ENCODE peak calls at places on chromosomes 13 and 19, in five cellular contexts. U is vagina, V is right lobe of liver, J is tibial nerve, I is caudate nucleus. M is an unnamed sample.

GRCh38 chr13:112158961-112159360 is 92.0 kb downstream of the SOX1 start:
- DNase-seq in U (no peak), V (no peak), J (no peak), I (no peak), M (no peak)

GRCh38 chr19:15936173-15936572 is 1.8 kb upstream of the CYP4F11 start:
- DNase-seq in U (no peak), V (no peak), J (no peak), I (no peak), M (no peak)

GRCh38 chr19:46413262-46414031 is at the start of gene CCDC8:
- DNase-seq in U (no peak), V (no peak), J (peak), I (no peak), M (peak)

GRCh38 chr19:46955114-46955812 is 64.4 kb upstream of the NPAS1 start:
- DNase-seq in U (no peak), V (no peak), J (no peak), I (no peak), M (no peak)

GRCh38 chr13:26923824-26924605 is 163.4 kb upstream of the GPR12 start:
- DNase-seq in U (no peak), V (no peak), J (no peak), I (no peak), M (no peak)

GRCh38 chr19:39908803-39909202 is 25.6 kb downstream of the FCGBP start:
- DNase-seq in U (peak), V (no peak), J (no peak), I (no peak), M (no peak)

GRCh38 chr13:36030670-36031331 is 100.4 kb downstream of the DCLK1 start:
- DNase-seq in U (no peak), V (no peak), J (no peak), I (no peak), M (no peak)

GRCh38 chr19:41597600-41598041 is 21.7 kb downstream of the CEACAM21 start:
- DNase-seq in U (peak), V (peak), J (peak), I (no peak), M (no peak)

GRCh38 chr19:18972301-18972831 is 31.3 kb upstream of the HOMER3 start:
- DNase-seq in U (no peak), V (no peak), J (no peak), I (no peak), M (no peak)

GRCh38 chr19:41323430-41324125 is 13.6 kb downstream of the CCDC97 start:
- DNase-seq in U (no peak), V (peak), J (peak), I (no peak), M (peak)

GRCh38 chr19:18612772-18613588 is at the start of gene TMEM59L:
- DNase-seq in U (no peak), V (no peak), J (no peak), I (peak), M (no peak)

GRCh38 chr19:3982701-3983541 is 2.3 kb downstream of the EEF2 start:
- DNase-seq in U (no peak), V (peak), J (no peak), I (no peak), M (no peak)

GRCh38 chr19:2051771-2052704 is 994 bp upstream of the MKNK2 start:
- DNase-seq in U (no peak), V (peak), J (no peak), I (no peak), M (no peak)

GRCh38 chr19:17647071-17648020 is 40.8 kb downstream of the UNC13A start:
- DNase-seq in U (no peak), V (no peak), J (no peak), I (no peak), M (no peak)

GRCh38 chr13:50417597-50417996 is 402.4 kb downstream of the KCNRG start:
- DNase-seq in U (no peak), V (no peak), J (no peak), I (no peak), M (no peak)

GRCh38 chr19:48487944-48488343 is 18.8 kb downstream of the CYTH2 start:
- DNase-seq in U (no peak), V (no peak), J (no peak), I (no peak), M (no peak)

GRCh38 chr19:55232284-55232597 is 3.7 kb upstream of the TMEM86B start:
- DNase-seq in U (no peak), V (no peak), J (no peak), I (no peak), M (no peak)

GRCh38 chr19:53865918-53866696 is 1.6 kb upstream of the MYADM start:
- DNase-seq in U (no peak), V (no peak), J (peak), I (peak), M (peak)

GRCh38 chr13:113973218-113974164 is at the start of gene C13orf46:
- DNase-seq in U (no peak), V (peak), J (no peak), I (no peak), M (no peak)
- H3K27ac ChIP-seq in U (no peak), V (no peak), J (no peak), I (no peak), M (no peak)

GRCh38 chr13:37906880-37907279 is 37.3 kb upstream of the TRPC4 start:
- DNase-seq in U (no peak), V (no peak), J (no peak), I (no peak), M (no peak)

GRCh38 chr13:37910790-37911189 is 41.2 kb upstream of the TRPC4 start:
- DNase-seq in U (no peak), V (no peak), J (no peak), I (no peak), M (no peak)

GRCh38 chr13:37899753-37900152 is 30.2 kb upstream of the TRPC4 start:
- DNase-seq in U (no peak), V (no peak), J (no peak), I (no peak), M (no peak)

GRCh38 chr13:37905736-37906135 is 36.2 kb upstream of the TRPC4 start:
- DNase-seq in U (no peak), V (no peak), J (no peak), I (no peak), M (no peak)
- H3K27ac ChIP-seq in U (no peak), V (no peak), J (no peak), I (no peak), M (no peak)

DNA sequence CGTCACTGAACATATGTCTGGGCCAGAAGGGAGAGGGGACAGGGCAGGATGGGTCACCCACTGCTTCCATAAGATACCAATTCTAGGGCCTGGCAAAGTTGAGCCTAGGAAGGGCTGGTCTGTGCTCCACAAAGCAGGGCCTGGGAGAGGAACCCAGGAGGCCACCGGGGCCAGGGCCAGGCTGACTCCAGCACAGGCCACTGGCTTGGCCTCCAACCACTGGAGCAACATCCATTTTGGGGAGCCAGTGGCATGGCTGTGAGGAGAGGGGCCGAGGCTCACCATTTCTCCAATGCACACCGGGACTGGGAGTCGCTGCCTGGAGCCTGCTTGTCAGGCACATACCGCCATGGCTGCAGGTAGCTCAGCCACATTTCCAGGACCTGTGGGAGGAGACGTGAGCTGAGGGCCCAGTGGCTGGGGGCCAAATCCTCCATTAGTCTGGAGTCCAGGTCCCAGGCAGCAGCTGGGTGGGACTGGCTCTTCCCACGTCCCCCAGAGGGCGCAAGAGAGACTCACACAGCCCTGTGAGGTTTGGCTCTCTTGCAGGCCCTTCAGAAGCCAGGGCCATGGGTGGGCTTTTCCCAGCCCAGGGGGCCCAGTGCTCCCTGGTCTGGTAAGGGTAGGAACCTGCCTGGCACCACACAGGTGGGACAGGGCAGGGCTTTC is 27.7 kb downstream of the TUBA3C start:
- DNase-seq in U (no peak), V (no peak), J (no peak), I (no peak), M (no peak)
- H3K27ac ChIP-seq in U (no peak), V (no peak), J (no peak), I (no peak), M (no peak)

GRCh38 chr13:96299235-96299634 is 209.3 kb downstream of the HS6ST3 start:
- DNase-seq in U (no peak), V (no peak), J (no peak), I (no peak), M (no peak)

GRCh38 chr13:96297360-96297759 is 207.5 kb downstream of the HS6ST3 start:
- DNase-seq in U (no peak), V (no peak), J (no peak), I (no peak), M (no peak)

DNA sequence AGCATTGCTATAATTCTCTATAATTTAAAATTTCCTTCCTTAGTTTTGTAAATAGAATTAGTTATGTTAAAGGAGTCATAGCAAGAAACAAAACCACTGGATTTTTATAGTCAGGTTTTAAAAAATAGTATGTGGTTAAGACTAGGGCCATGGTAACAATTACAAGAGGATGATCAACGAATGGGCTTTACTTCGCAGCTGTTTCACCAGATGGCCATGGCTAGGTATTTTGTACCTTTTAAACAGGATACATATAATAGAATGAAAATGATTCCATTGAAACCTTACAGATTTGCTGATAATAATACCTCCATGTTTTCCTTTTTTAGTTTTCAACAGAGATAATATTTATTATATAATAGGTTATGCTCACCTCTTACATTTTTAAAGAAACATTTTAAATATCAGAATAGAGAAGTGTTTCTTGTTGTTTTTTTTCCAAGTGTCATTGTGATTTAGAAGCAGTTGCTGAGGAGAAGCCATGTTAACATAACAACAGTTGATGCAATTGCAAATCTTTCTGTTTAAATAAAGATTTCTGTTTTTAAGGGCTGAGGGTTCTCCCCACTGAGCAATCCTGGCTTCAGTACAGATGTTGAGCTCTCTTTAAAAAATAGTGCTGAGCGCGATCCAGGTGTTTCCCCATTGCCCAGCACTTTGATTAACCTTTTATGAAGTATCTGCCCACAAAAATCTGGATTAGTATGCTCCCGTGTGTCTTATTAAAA is 205.2 kb downstream of the HS6ST3 start:
- DNase-seq in U (no peak), V (no peak), J (no peak), I (no peak), M (no peak)
- H3K27ac ChIP-seq in U (no peak), V (no peak), J (no peak), I (no peak), M (no peak)

DNA sequence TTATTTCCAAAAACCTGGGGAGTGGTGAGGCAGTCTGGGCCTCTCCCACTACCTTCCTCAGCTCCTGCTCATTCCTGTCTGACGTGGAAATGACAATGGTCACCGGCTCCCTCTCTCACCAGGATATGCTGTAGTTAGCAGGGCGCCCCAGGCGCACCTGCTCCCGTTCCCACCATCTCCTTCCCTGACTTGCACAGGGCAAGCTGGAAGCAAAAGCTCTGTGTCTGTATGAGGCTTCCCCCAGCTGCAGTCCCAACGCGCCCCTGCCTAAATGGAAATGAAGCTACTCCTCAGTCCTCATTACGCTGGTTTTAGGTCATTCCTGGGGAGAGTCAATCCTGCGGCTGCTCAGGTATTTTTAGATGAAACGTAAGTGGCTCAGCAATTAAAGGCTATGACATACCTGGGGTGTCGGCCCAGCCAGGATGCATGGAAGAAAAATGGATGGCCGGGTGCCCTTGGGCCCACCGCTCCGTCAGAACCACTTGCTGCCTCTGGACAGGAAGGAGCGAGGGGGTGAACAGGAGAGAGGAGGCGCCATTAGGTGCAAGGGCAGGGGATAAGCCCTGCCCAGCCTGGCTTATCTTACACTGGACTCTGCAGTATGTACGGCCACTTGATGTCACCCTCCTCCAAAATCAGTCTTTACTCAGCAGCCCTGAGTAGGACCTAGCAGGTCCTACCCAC is 32.4 kb downstream of the DHRS12 start:
- DNase-seq in U (no peak), V (no peak), J (no peak), I (no peak), M (no peak)
- H3K27ac ChIP-seq in U (peak), V (no peak), J (peak), I (no peak), M (peak)

DNA sequence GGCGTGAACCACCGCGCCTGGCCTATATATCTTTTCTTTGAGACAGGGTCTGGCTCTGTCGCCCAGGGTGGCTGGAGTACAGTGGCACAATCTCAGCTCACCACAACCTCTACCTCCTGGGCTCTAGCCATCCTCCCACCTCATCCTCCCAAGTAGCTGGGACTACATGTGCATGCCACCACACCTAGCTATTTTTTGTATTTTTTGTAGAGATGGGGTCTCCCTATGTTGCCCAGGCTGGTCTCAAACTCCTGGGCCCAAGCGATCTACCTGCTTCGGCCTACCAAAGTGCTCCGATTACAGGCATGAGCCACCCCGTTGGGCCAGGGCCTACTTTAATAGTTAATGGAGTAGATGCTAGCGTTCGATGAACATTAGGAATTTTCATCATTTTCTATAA is 3.4 kb downstream of the TNPO2 start:
- DNase-seq in U (no peak), V (no peak), J (no peak), I (no peak), M (no peak)
- H3K27ac ChIP-seq in U (peak), V (no peak), J (peak), I (peak), M (peak)

M was measured in coronary artery.